ENCODE peak calls at places on chromosomes 6 and 20, in nine cellular contexts. B is HT1080, D is colonic mucosa, Y is sciatic nerve, R is astrocyte, I is H54, F is ACHN, M is psoas muscle, Q is GM19239. O is an unnamed sample.

GRCh38 chr6:167933847-167934246 is 63.6 kb upstream of the KIF25 start:
- DNase-seq in B (no peak), D (no peak), Y (no peak), R (no peak), I (no peak), F (no peak), M (no peak), Q (no peak), O (no peak)

GRCh38 chr20:59800309-59800708 is 133.1 kb downstream of the SYCP2 start:
- DNase-seq in B (no peak), D (no peak), Y (no peak), R (no peak), I (no peak), F (no peak), M (no peak), Q (no peak), O (no peak)

GRCh38 chr6:54586251-54586650 is 260.3 kb upstream of the FAM83B start:
- DNase-seq in B (peak), D (no peak), Y (no peak), R (peak), I (no peak), F (no peak), M (no peak), Q (no peak), O (no peak)

GRCh38 chr20:48831702-48832422 is 4.1 kb upstream of the PREX1 start:
- DNase-seq in B (peak), D (peak), Y (peak), R (no peak), I (peak), F (peak), M (peak), Q (no peak), O (peak)

GRCh38 chr6:111804627-111805235 is 68.5 kb downstream of the FYN start:
- DNase-seq in B (peak), D (no peak), Y (no peak), R (peak), I (no peak), F (no peak), M (no peak), Q (no peak), O (peak)

GRCh38 chr6:12967686-12968085 is 251.1 kb downstream of the PHACTR1 start:
- DNase-seq in B (no peak), D (no peak), Y (no peak), R (peak), I (no peak), F (no peak), M (no peak), Q (no peak), O (peak)

GRCh38 chr20:41800040-41800439 is 181.9 kb upstream of the CHD6 start:
- DNase-seq in B (no peak), D (no peak), Y (no peak), R (no peak), I (no peak), F (no peak), M (no peak), Q (no peak), O (no peak)

GRCh38 chr6:16764188-16764950 is 3.1 kb upstream of the ATXN1 start:
- DNase-seq in B (peak), D (no peak), Y (no peak), R (peak), I (no peak), F (peak), M (no peak), Q (no peak), O (peak)

GRCh38 chr6:53312355-53312754 is 36.4 kb downstream of the ELOVL5 start:
- DNase-seq in B (no peak), D (no peak), Y (no peak), R (no peak), I (no peak), F (no peak), M (no peak), Q (no peak), O (peak)

GRCh38 chr6:84410377-84410776 is 182.9 kb upstream of the CEP162 start:
- DNase-seq in B (no peak), D (no peak), Y (no peak), R (no peak), I (no peak), F (no peak), M (no peak), Q (no peak), O (no peak)

GRCh38 chr6:155528982-155529453 is 73.4 kb upstream of the NOX3 start:
- DNase-seq in B (peak), D (no peak), Y (no peak), R (peak), I (no peak), F (peak), M (no peak), Q (no peak), O (peak)

GRCh38 chr6:83119742-83120300 is 52.4 kb downstream of the DOP1A start:
- DNase-seq in B (no peak), D (no peak), Y (no peak), R (no peak), I (no peak), F (peak), M (no peak), Q (no peak), O (no peak)

GRCh38 chr6:52087498-52087999 is at the start of gene PKHD1:
- DNase-seq in B (peak), D (peak), Y (no peak), R (no peak), I (no peak), F (peak), M (no peak), Q (no peak), O (peak)

GRCh38 chr20:47204008-47204745 is 152.3 kb downstream of the ZMYND8 start:
- DNase-seq in B (peak), D (no peak), Y (no peak), R (peak), I (peak), F (no peak), M (peak), Q (no peak), O (peak)

GRCh38 chr6:14601490-14601889 is 483.9 kb downstream of the CD83 start:
- DNase-seq in B (no peak), D (no peak), Y (no peak), R (no peak), I (no peak), F (no peak), M (no peak), Q (no peak), O (no peak)

GRCh38 chr6:148306287-148306686 is 36.4 kb upstream of the SASH1 start:
- DNase-seq in B (no peak), D (no peak), Y (no peak), R (no peak), I (no peak), F (no peak), M (no peak), Q (no peak), O (no peak)

GRCh38 chr6:125357515-125358256 is 55.9 kb upstream of the HDDC2 start:
- DNase-seq in B (peak), D (no peak), Y (peak), R (peak), I (no peak), F (no peak), M (no peak), Q (no peak), O (peak)

GRCh38 chr6:76742919-76743318 is 670.5 kb upstream of the IMPG1 start:
- DNase-seq in B (peak), D (no peak), Y (no peak), R (no peak), I (no peak), F (no peak), M (no peak), Q (no peak), O (peak)

GRCh38 chr20:20480126-20480525 is 112.2 kb downstream of the INSM1 start:
- DNase-seq in B (no peak), D (no peak), Y (no peak), R (no peak), I (no peak), F (no peak), M (no peak), Q (no peak), O (no peak)

GRCh38 chr6:30684386-30685156 is 1.9 kb downstream of the PPP1R18 start:
- DNase-seq in B (peak), D (peak), Y (peak), R (no peak), I (no peak), F (peak), M (peak), Q (no peak), O (peak)

GRCh38 chr6:43887340-43887858 is 117.4 kb downstream of the VEGFA start:
- DNase-seq in B (peak), D (no peak), Y (no peak), R (no peak), I (peak), F (no peak), M (no peak), Q (no peak), O (peak)

GRCh38 chr6:109793015-109793414 is 101.9 kb downstream of the FIG4 start:
- DNase-seq in B (no peak), D (no peak), Y (no peak), R (no peak), I (no peak), F (no peak), M (no peak), Q (no peak), O (no peak)

GRCh38 chr6:74899416-74899815 is 306.4 kb downstream of the COL12A1 start:
- DNase-seq in B (peak), D (no peak), Y (no peak), R (peak), I (no peak), F (peak), M (no peak), Q (no peak), O (peak)

GRCh38 chr20:49635171-49635570 is 67.2 kb upstream of the PTGIS start:
- DNase-seq in B (no peak), D (peak), Y (no peak), R (no peak), I (no peak), F (no peak), M (peak), Q (no peak), O (no peak)

GRCh38 chr20:55424968-55425367 is 580.4 kb downstream of the CBLN4 start:
- DNase-seq in B (no peak), D (no peak), Y (no peak), R (no peak), I (no peak), F (no peak), M (no peak), Q (no peak), O (no peak)

GRCh38 chr20:44678990-44679611 is 27.6 kb upstream of the ADA start:
- DNase-seq in B (no peak), D (no peak), Y (no peak), R (no peak), I (no peak), F (no peak), M (no peak), Q (no peak), O (no peak)

GRCh38 chr6:33717857-33718552 is 6.5 kb upstream of the UQCC2 start:
- DNase-seq in B (no peak), D (no peak), Y (no peak), R (no peak), I (no peak), F (no peak), M (no peak), Q (no peak), O (no peak)